ENCODE peak calls at places on chromosomes 2 and 18, in four cellular contexts. Q is GM23338, F is GM23248, N is neural progenitor cell. P is an unnamed sample.

GRCh38 chr18:70376914-70377258 is 88.0 kb downstream of the SOCS6 start:
- DNase-seq in Q (no peak), F (peak; percentile 34), N (no peak), P (peak; percentile 82)

GRCh38 chr18:55096261-55097026 is 137.2 kb upstream of the CCDC68 start:
- DNase-seq in Q (peak; percentile 69), F (peak; percentile 79), N (peak; percentile 69), P (peak; percentile 57)

GRCh38 chr2:232418056-232418455 is 11.4 kb downstream of the ALPG start:
- DNase-seq in Q (no peak), F (no peak), N (no peak), P (no peak)

GRCh38 chr2:27663160-27663462 is 303 bp downstream of the SUPT7L start:
- DNase-seq in Q (no peak), F (no peak), N (no peak), P (no peak)

GRCh38 chr2:95760839-95761525 is 169.2 kb downstream of the TRIM43 start:
- DNase-seq in Q (no peak), F (peak; percentile 91), N (no peak), P (no peak)

GRCh38 chr2:100228415-100228814 is 86.0 kb upstream of the AFF3 start:
- DNase-seq in Q (no peak), F (no peak), N (no peak), P (no peak)

GRCh38 chr2:207869784-207870778 is 100.4 kb upstream of the FZD5 start:
- DNase-seq in Q (no peak), F (peak; percentile 80), N (no peak), P (peak; percentile 39)

GRCh38 chr2:17719562-17720371 is 33.8 kb downstream of the SMC6 start:
- DNase-seq in Q (peak; percentile 58), F (peak; percentile 48), N (peak; percentile 4), P (peak; percentile 22)

GRCh38 chr2:45748239-45748638 is 96.8 kb downstream of the PRKCE start:
- DNase-seq in Q (no peak), F (peak; percentile 100), N (no peak), P (peak; percentile 52)

GRCh38 chr2:25598911-25599310 is 74.5 kb downstream of the DTNB start:
- DNase-seq in Q (no peak), F (no peak), N (no peak), P (no peak)

GRCh38 chr2:25606892-25607291 is 66.5 kb downstream of the DTNB start:
- DNase-seq in Q (peak; percentile 25), F (peak; percentile 52), N (peak; percentile 28), P (peak; percentile 21)

GRCh38 chr2:25598332-25598731 is 75.0 kb downstream of the DTNB start:
- DNase-seq in Q (no peak), F (no peak), N (no peak), P (no peak)

GRCh38 chr2:25597881-25598280 is 75.5 kb downstream of the DTNB start:
- DNase-seq in Q (no peak), F (no peak), N (no peak), P (no peak)

GRCh38 chr2:25602333-25602723 is 71.0 kb downstream of the DTNB start:
- DNase-seq in Q (no peak), F (no peak), N (no peak), P (no peak)
- H3K4me1 ChIP-seq in Q (no peaks in the 10 kb centered on the region), F (no peaks in the 10 kb centered on the region), N (no peaks in the 10 kb centered on the region), P (peaks cover 3% of the 10 kb centered on the region)

GRCh38 chr18:59579509-59579908 is 117.7 kb downstream of the CCBE1 start:
- DNase-seq in Q (no peak), F (no peak), N (no peak), P (no peak)
- H3K27ac ChIP-seq in Q (no peak overlapping the region), F (no peak overlapping the region), N (no peak overlapping the region), P (no peak overlapping the region)

DNA sequence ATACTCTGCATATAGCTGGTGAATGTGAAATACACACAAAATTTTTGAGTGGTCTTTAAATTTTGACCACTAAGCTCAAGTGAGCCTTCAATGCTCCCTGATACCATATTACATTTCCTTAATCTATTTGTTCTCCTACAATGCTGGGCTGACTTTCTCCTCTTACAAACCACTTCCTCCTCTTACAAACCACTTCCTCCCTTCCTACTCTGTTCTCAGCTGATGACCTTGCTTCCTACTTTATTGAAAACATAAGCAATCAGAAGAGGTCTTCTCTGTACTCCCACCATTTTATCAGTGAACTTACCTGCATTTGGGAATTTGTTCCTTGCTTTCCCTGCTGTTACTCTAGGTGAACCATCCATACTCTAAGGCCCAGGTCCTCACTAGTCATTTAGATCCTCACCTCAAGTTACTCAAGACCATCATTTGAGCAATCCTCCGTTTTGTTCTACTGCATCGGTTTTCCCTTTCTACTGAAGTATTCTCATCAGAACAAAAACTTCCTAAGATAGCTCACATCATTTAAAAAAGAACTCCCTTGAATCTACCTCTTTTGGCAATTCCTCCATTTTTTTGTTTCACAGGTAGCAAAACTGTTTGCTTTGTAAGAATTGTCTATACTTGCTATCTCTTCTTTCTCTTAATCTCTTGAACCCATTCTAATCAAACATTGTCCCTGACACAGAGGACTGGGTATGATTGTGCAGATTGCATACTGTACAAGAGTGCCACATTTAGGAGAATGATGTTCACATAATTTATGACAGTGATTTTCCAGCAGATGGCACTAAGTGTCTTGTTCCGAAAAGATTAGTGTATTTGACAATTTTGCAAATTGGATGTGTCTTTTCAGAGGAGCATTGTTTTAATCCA is 96.5 kb downstream of the EPB41L5 start:
- DNase-seq in Q (no peak), F (peak; percentile 56), N (no peak), P (peak; percentile 6)
- TF ChIP-seq EZH2phosphoT487 in Q (no peak), F (no peak), N (no peak), P (no peak)

DNA sequence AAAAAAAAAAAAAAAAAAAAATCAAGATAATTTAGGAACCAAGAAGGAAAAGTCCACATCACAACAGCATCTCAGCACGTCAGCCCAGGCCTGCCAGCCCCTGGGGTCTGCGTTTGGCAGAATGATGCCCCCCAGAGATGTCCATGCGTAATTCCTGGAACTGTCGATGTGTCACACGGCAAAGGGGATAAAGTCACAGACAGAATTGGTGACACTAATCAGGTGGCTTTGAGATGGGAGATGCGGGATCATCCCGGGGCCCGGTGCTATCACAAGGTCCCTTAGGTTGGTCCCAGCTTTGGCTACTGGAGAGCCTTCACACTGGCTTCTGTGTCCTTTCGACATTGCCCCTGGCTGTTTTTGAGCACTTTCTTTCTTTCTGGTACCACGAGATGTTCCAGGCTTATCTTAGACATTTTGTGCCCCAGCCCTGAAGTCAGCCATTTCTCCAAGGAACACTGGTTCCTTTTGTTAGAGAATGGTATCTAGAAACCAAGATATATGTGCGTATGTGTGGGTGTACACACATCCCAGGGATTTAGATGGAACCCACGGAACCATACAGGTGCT is 20.7 kb downstream of the RAMP1 start:
- DNase-seq in Q (no peak), F (no peak), N (no peak), P (no peak)
- H3K4me1 ChIP-seq in Q (no peaks in the 10 kb centered on the region), F (peaks cover 7% of the 10 kb centered on the region), N (peaks cover 2% of the 10 kb centered on the region), P (no peaks in the 10 kb centered on the region)